ENCODE peak calls at places on chromosomes 3 and 15, in nine cellular contexts. One of them, this sample, is unnamed.

GRCh38 chr3:40878464-40878905 is 320.8 kb upstream of the CTNNB1 start:
- DNase-seq in heart right ventricle: no peak
- DNase-seq in Calu3: no peak
- DNase-seq in B cell: no peak
- DNase-seq in MM.1S: no peak
- DNase-seq in NB4: no peak
- DNase-seq in AG04450: no peak
- DNase-seq in astrocyte of the cerebellum: no peak
- DNase-seq in RWPE1: no peak
- DNase-seq in this sample: no peak

GRCh38 chr3:22887664-22888291 is 315.3 kb upstream of the UBE2E2 start:
- DNase-seq in heart right ventricle: no peak
- DNase-seq in RWPE1: peak; percentile 20
- DNase-seq in MM.1S: peak; percentile 52
- DNase-seq in NB4: peak; percentile 49
- DNase-seq in AG04450: no peak
- DNase-seq in astrocyte of the cerebellum: no peak
- DNase-seq in Calu3: peak; percentile 34
- DNase-seq in B cell: no peak
- DNase-seq in this sample: no peak

GRCh38 chr3:22284559-22284958 is 533.5 kb upstream of the ZNF385D start:
- DNase-seq in Calu3: no peak
- DNase-seq in AG04450: no peak
- DNase-seq in astrocyte of the cerebellum: peak; percentile 44
- DNase-seq in heart right ventricle: no peak
- DNase-seq in NB4: no peak
- DNase-seq in B cell: no peak
- DNase-seq in MM.1S: no peak
- DNase-seq in RWPE1: no peak
- DNase-seq in this sample: no peak

GRCh38 chr3:107971181-107971580 is 119.7 kb downstream of the CD47 start:
- DNase-seq in NB4: no peak
- DNase-seq in Calu3: no peak
- DNase-seq in astrocyte of the cerebellum: no peak
- DNase-seq in MM.1S: no peak
- DNase-seq in AG04450: no peak
- DNase-seq in B cell: no peak
- DNase-seq in RWPE1: no peak
- DNase-seq in heart right ventricle: no peak
- DNase-seq in this sample: no peak

GRCh38 chr3:31133541-31133940 is 239.1 kb upstream of the GADL1 start:
- DNase-seq in RWPE1: no peak
- DNase-seq in heart right ventricle: no peak
- DNase-seq in MM.1S: no peak
- DNase-seq in B cell: no peak
- DNase-seq in NB4: no peak
- DNase-seq in astrocyte of the cerebellum: no peak
- DNase-seq in AG04450: no peak
- DNase-seq in Calu3: no peak
- DNase-seq in this sample: no peak

GRCh38 chr3:111739241-111739952 is 119.7 kb upstream of the PHLDB2 start:
- DNase-seq in Calu3: peak; percentile 16
- DNase-seq in heart right ventricle: peak; percentile 54
- DNase-seq in AG04450: no peak
- DNase-seq in astrocyte of the cerebellum: no peak
- DNase-seq in NB4: no peak
- DNase-seq in B cell: no peak
- DNase-seq in MM.1S: no peak
- DNase-seq in RWPE1: peak; percentile 66
- DNase-seq in this sample: no peak

GRCh38 chr15:40069178-40070165 is 30.5 kb upstream of the SRP14 start:
- DNase-seq in Calu3: peak; percentile 96
- DNase-seq in NB4: peak; percentile 93
- DNase-seq in astrocyte of the cerebellum: no peak
- DNase-seq in RWPE1: peak; percentile 69
- DNase-seq in heart right ventricle: peak; percentile 91
- DNase-seq in MM.1S: no peak
- DNase-seq in B cell: peak; percentile 85
- DNase-seq in AG04450: no peak
- DNase-seq in this sample: peak; percentile 79

GRCh38 chr15:97683816-97684215 is 276.7 kb upstream of the ARRDC4 start:
- DNase-seq in RWPE1: no peak
- DNase-seq in B cell: no peak
- DNase-seq in MM.1S: no peak
- DNase-seq in Calu3: no peak
- DNase-seq in AG04450: no peak
- DNase-seq in astrocyte of the cerebellum: no peak
- DNase-seq in NB4: peak; percentile 13
- DNase-seq in heart right ventricle: no peak
- DNase-seq in this sample: no peak

GRCh38 chr3:9251055-9251786 is 1.8 kb upstream of the SRGAP3 start:
- DNase-seq in MM.1S: no peak
- DNase-seq in astrocyte of the cerebellum: no peak
- DNase-seq in heart right ventricle: peak; percentile 77
- DNase-seq in Calu3: no peak
- DNase-seq in NB4: no peak
- DNase-seq in RWPE1: no peak
- DNase-seq in AG04450: no peak
- DNase-seq in B cell: no peak
- DNase-seq in this sample: no peak

GRCh38 chr3:9249273-9250192 is at the start of gene SRGAP3:
- DNase-seq in Calu3: peak; percentile 84
- DNase-seq in astrocyte of the cerebellum: peak; percentile 81
- DNase-seq in RWPE1: peak; percentile 90
- DNase-seq in AG04450: peak; percentile 54
- DNase-seq in NB4: peak; percentile 94
- DNase-seq in heart right ventricle: peak; percentile 92
- DNase-seq in MM.1S: peak; percentile 91
- DNase-seq in B cell: peak; percentile 83
- DNase-seq in this sample: peak; percentile 85

GRCh38 chr3:9248232-9249191 is 934 bp downstream of the SRGAP3 start:
- DNase-seq in RWPE1: peak; percentile 67
- DNase-seq in MM.1S: no peak
- DNase-seq in heart right ventricle: no peak
- DNase-seq in astrocyte of the cerebellum: no peak
- DNase-seq in AG04450: no peak
- DNase-seq in B cell: no peak
- DNase-seq in Calu3: no peak
- DNase-seq in NB4: no peak
- DNase-seq in this sample: no peak

GRCh38 chr3:9247361-9248231 is 1.9 kb downstream of the SRGAP3 start:
- DNase-seq in B cell: no peak
- DNase-seq in NB4: no peak
- DNase-seq in AG04450: no peak
- DNase-seq in astrocyte of the cerebellum: no peak
- DNase-seq in RWPE1: no peak
- DNase-seq in MM.1S: no peak
- DNase-seq in Calu3: no peak
- DNase-seq in heart right ventricle: no peak
- DNase-seq in this sample: no peak

GRCh38 chr3:9250236-9250635 is 790 bp upstream of the SRGAP3 start:
- DNase-seq in astrocyte of the cerebellum: no peak
- DNase-seq in B cell: no peak
- DNase-seq in heart right ventricle: no peak
- DNase-seq in Calu3: no peak
- DNase-seq in RWPE1: no peak
- DNase-seq in MM.1S: no peak
- DNase-seq in NB4: peak; percentile 43
- DNase-seq in AG04450: no peak
- DNase-seq in this sample: no peak
- TF ChIP-seq CTCF in astrocyte of the cerebellum: peak; percentile 20
- TF ChIP-seq CTCF in B cell: no peak
- TF ChIP-seq CTCF in heart right ventricle: peak; percentile 35
- TF ChIP-seq CTCF in Calu3: no peak
- TF ChIP-seq CTCF in RWPE1: no peak
- TF ChIP-seq CTCF in MM.1S: no peak
- TF ChIP-seq CTCF in NB4: peak; percentile 30
- TF ChIP-seq CTCF in AG04450: no peak
- TF ChIP-seq CTCF in this sample: peak; percentile 10

DNA sequence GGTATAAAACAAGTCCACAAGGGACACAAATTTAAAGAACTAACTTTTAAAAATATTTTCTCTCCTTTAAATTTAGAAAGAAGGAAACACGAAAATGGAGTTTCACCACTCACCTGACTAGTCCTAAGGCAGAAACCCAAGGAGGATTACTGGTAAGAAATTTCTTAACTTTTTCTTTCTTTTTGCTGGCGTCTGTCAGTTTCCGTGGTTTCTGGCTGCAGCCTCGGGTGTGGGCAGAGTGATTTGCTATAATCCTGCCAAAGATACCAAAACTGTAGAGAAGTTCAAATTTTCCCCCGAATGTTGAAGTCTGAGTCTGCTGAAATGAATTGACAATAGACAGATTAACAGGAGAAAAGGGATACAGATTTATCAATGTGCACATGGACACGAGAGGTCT is 843.6 kb upstream of the ALCAM start:
- DNase-seq in heart right ventricle: no peak
- DNase-seq in astrocyte of the cerebellum: no peak
- DNase-seq in Calu3: no peak
- DNase-seq in AG04450: no peak
- DNase-seq in NB4: no peak
- DNase-seq in MM.1S: peak; percentile 73
- DNase-seq in B cell: no peak
- DNase-seq in RWPE1: no peak
- DNase-seq in this sample: no peak
- TF ChIP-seq CTCF in heart right ventricle: no peak
- TF ChIP-seq CTCF in astrocyte of the cerebellum: no peak
- TF ChIP-seq CTCF in Calu3: no peak
- TF ChIP-seq CTCF in AG04450: no peak
- TF ChIP-seq CTCF in NB4: no peak
- TF ChIP-seq CTCF in MM.1S: no peak
- TF ChIP-seq CTCF in B cell: no peak
- TF ChIP-seq CTCF in RWPE1: no peak
- TF ChIP-seq CTCF in this sample: no peak

GRCh38 chr3:81922404-81922803 is 161.0 kb upstream of the GBE1 start:
- DNase-seq in heart right ventricle: no peak
- DNase-seq in RWPE1: no peak
- DNase-seq in AG04450: no peak
- DNase-seq in Calu3: no peak
- DNase-seq in astrocyte of the cerebellum: no peak
- DNase-seq in B cell: no peak
- DNase-seq in MM.1S: no peak
- DNase-seq in NB4: no peak
- DNase-seq in this sample: no peak

GRCh38 chr3:81929697-81930096 is 168.3 kb upstream of the GBE1 start:
- DNase-seq in AG04450: no peak
- DNase-seq in B cell: no peak
- DNase-seq in Calu3: no peak
- DNase-seq in astrocyte of the cerebellum: no peak
- DNase-seq in heart right ventricle: no peak
- DNase-seq in RWPE1: no peak
- DNase-seq in NB4: no peak
- DNase-seq in MM.1S: no peak
- DNase-seq in this sample: no peak

GRCh38 chr3:81923038-81923437 is 161.6 kb upstream of the GBE1 start:
- DNase-seq in B cell: no peak
- DNase-seq in NB4: no peak
- DNase-seq in heart right ventricle: no peak
- DNase-seq in Calu3: no peak
- DNase-seq in AG04450: no peak
- DNase-seq in MM.1S: no peak
- DNase-seq in RWPE1: no peak
- DNase-seq in astrocyte of the cerebellum: no peak
- DNase-seq in this sample: no peak

GRCh38 chr3:81927811-81928210 is 166.4 kb upstream of the GBE1 start:
- DNase-seq in astrocyte of the cerebellum: no peak
- DNase-seq in B cell: no peak
- DNase-seq in NB4: no peak
- DNase-seq in MM.1S: no peak
- DNase-seq in AG04450: no peak
- DNase-seq in Calu3: no peak
- DNase-seq in RWPE1: no peak
- DNase-seq in heart right ventricle: no peak
- DNase-seq in this sample: no peak

DNA sequence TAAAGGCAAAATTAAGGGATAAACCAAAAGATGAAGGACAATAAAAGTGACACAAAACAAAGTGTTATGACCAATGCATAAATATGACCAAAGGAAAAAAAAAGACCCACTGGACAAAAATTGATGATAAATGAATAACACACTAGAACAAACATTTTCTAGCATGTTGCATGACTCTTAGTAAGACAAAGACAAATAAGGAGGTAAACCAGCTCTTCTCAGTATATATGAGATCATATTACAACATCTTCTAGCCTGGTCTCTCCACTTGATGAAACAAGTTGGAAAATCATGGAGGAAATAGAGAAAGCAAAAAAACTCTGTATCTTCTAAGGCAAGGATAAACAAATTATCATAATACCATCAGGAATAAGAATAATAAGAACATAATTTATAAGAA is 163.9 kb upstream of the GBE1 start:
- DNase-seq in astrocyte of the cerebellum: no peak
- DNase-seq in heart right ventricle: no peak
- DNase-seq in MM.1S: no peak
- DNase-seq in B cell: no peak
- DNase-seq in NB4: no peak
- DNase-seq in RWPE1: no peak
- DNase-seq in Calu3: no peak
- DNase-seq in AG04450: no peak
- DNase-seq in this sample: no peak
- TF ChIP-seq CTCF in astrocyte of the cerebellum: no peak
- TF ChIP-seq CTCF in heart right ventricle: no peak
- TF ChIP-seq CTCF in MM.1S: no peak
- TF ChIP-seq CTCF in B cell: no peak
- TF ChIP-seq CTCF in NB4: no peak
- TF ChIP-seq CTCF in RWPE1: no peak
- TF ChIP-seq CTCF in Calu3: no peak
- TF ChIP-seq CTCF in AG04450: no peak
- TF ChIP-seq CTCF in this sample: no peak

GRCh38 chr3:16834214-16834613 is 50.5 kb upstream of the PLCL2 start:
- DNase-seq in AG04450: no peak
- DNase-seq in heart right ventricle: no peak
- DNase-seq in NB4: no peak
- DNase-seq in MM.1S: no peak
- DNase-seq in B cell: no peak
- DNase-seq in Calu3: no peak
- DNase-seq in RWPE1: no peak
- DNase-seq in astrocyte of the cerebellum: no peak
- DNase-seq in this sample: no peak

GRCh38 chr3:16831846-16832245 is 52.9 kb upstream of the PLCL2 start:
- DNase-seq in astrocyte of the cerebellum: no peak
- DNase-seq in NB4: no peak
- DNase-seq in RWPE1: no peak
- DNase-seq in AG04450: no peak
- DNase-seq in Calu3: no peak
- DNase-seq in B cell: no peak
- DNase-seq in heart right ventricle: no peak
- DNase-seq in MM.1S: no peak
- DNase-seq in this sample: no peak

GRCh38 chr3:16824085-16824696 is 60.6 kb upstream of the PLCL2 start:
- DNase-seq in B cell: peak; percentile 50
- DNase-seq in MM.1S: peak; percentile 94
- DNase-seq in Calu3: no peak
- DNase-seq in NB4: peak; percentile 7
- DNase-seq in AG04450: no peak
- DNase-seq in RWPE1: no peak
- DNase-seq in heart right ventricle: no peak
- DNase-seq in astrocyte of the cerebellum: no peak
- DNase-seq in this sample: no peak

GRCh38 chr3:16825617-16826204 is 59.0 kb upstream of the PLCL2 start:
- DNase-seq in astrocyte of the cerebellum: no peak
- DNase-seq in MM.1S: no peak
- DNase-seq in RWPE1: no peak
- DNase-seq in NB4: no peak
- DNase-seq in heart right ventricle: no peak
- DNase-seq in AG04450: no peak
- DNase-seq in B cell: no peak
- DNase-seq in Calu3: no peak
- DNase-seq in this sample: no peak

DNA sequence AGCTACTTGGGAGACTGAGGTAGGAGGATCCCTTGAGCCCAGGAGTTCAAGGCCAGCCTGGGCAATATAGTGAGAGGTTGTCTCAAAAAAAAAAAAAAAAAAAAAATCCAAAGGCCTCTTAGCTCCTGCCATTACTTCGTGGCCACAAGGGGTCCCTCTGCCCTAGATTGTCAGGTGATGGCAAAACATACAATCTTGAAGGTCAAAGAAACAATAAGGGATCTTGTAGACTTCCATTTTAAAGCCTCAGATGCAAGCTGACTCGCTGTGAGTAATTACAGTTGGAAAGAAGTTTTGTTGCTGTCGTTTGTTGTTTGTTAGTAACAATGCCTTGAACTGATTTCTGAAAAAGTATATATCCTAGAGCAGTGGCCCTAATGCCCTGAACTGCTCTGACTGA is 55.9 kb upstream of the PLCL2 start:
- DNase-seq in RWPE1: no peak
- DNase-seq in astrocyte of the cerebellum: no peak
- DNase-seq in Calu3: peak; percentile 47
- DNase-seq in heart right ventricle: no peak
- DNase-seq in AG04450: no peak
- DNase-seq in B cell: peak; percentile 62
- DNase-seq in MM.1S: peak; percentile 85
- DNase-seq in NB4: peak; percentile 48
- DNase-seq in this sample: peak; percentile 32
- TF ChIP-seq CTCF in RWPE1: no peak
- TF ChIP-seq CTCF in astrocyte of the cerebellum: peak; percentile 29
- TF ChIP-seq CTCF in Calu3: no peak
- TF ChIP-seq CTCF in heart right ventricle: peak; percentile 49
- TF ChIP-seq CTCF in AG04450: peak; percentile 23
- TF ChIP-seq CTCF in B cell: peak; percentile 62
- TF ChIP-seq CTCF in MM.1S: peak; percentile 67
- TF ChIP-seq CTCF in NB4: peak; percentile 44
- TF ChIP-seq CTCF in this sample: peak; percentile 55